ENCODE peak calls at places on chromosomes 6 and 20, in six cellular contexts. One of them, this sample, is unnamed.

GRCh38 chr20:5448449-5449118 is 131.8 kb upstream of the PROKR2 start:
- DNase-seq in HT1080: peak
- DNase-seq in Kasumi-1: peak
- DNase-seq in colonic mucosa: peak
- DNase-seq in bronchial epithelial cell: peak
- DNase-seq in fibroblast of the aortic adventitia: peak
- DNase-seq in this sample: peak

GRCh38 chr20:58854638-58855471 is 2.3 kb downstream of the GNAS start:
- DNase-seq in colonic mucosa: no peak
- DNase-seq in Kasumi-1: no peak
- DNase-seq in bronchial epithelial cell: no peak
- DNase-seq in HT1080: no peak
- DNase-seq in fibroblast of the aortic adventitia: no peak
- DNase-seq in this sample: no peak

GRCh38 chr6:127844529-127844928 is 56.3 kb downstream of the THEMIS start:
- DNase-seq in Kasumi-1: no peak
- DNase-seq in bronchial epithelial cell: no peak
- DNase-seq in HT1080: no peak
- DNase-seq in colonic mucosa: no peak
- DNase-seq in fibroblast of the aortic adventitia: no peak
- DNase-seq in this sample: no peak

GRCh38 chr6:132132911-132133639 is 181.9 kb upstream of the CCN2 start:
- DNase-seq in bronchial epithelial cell: peak
- DNase-seq in HT1080: peak
- DNase-seq in fibroblast of the aortic adventitia: peak
- DNase-seq in Kasumi-1: no peak
- DNase-seq in colonic mucosa: no peak
- DNase-seq in this sample: no peak

GRCh38 chr20:17938889-17939619 is 29.5 kb downstream of the SNX5 start:
- DNase-seq in Kasumi-1: peak
- DNase-seq in colonic mucosa: peak
- DNase-seq in HT1080: peak
- DNase-seq in fibroblast of the aortic adventitia: peak
- DNase-seq in bronchial epithelial cell: peak
- DNase-seq in this sample: peak

GRCh38 chr6:34771727-34772126 is 14.4 kb downstream of the SNRPC start:
- DNase-seq in HT1080: peak
- DNase-seq in colonic mucosa: no peak
- DNase-seq in bronchial epithelial cell: no peak
- DNase-seq in Kasumi-1: no peak
- DNase-seq in fibroblast of the aortic adventitia: peak
- DNase-seq in this sample: no peak

GRCh38 chr20:61640171-61640570 is 388.1 kb downstream of the CDH4 start:
- DNase-seq in Kasumi-1: no peak
- DNase-seq in colonic mucosa: no peak
- DNase-seq in bronchial epithelial cell: no peak
- DNase-seq in fibroblast of the aortic adventitia: no peak
- DNase-seq in HT1080: peak
- DNase-seq in this sample: no peak

GRCh38 chr20:24995741-24996448 is 3.3 kb upstream of the APMAP start:
- DNase-seq in fibroblast of the aortic adventitia: peak
- DNase-seq in HT1080: peak
- DNase-seq in colonic mucosa: peak
- DNase-seq in Kasumi-1: no peak
- DNase-seq in bronchial epithelial cell: no peak
- DNase-seq in this sample: no peak

GRCh38 chr20:32339116-32339515 is 19.0 kb upstream of the ASXL1 start:
- DNase-seq in bronchial epithelial cell: no peak
- DNase-seq in fibroblast of the aortic adventitia: peak
- DNase-seq in Kasumi-1: no peak
- DNase-seq in HT1080: no peak
- DNase-seq in colonic mucosa: no peak
- DNase-seq in this sample: no peak

GRCh38 chr6:38136547-38136946 is 317.0 kb downstream of the ZFAND3 start:
- DNase-seq in fibroblast of the aortic adventitia: no peak
- DNase-seq in Kasumi-1: no peak
- DNase-seq in colonic mucosa: no peak
- DNase-seq in HT1080: peak
- DNase-seq in bronchial epithelial cell: no peak
- DNase-seq in this sample: no peak

GRCh38 chr20:63701329-63702035 is 5.0 kb downstream of the TNFRSF6B start:
- DNase-seq in HT1080: no peak
- DNase-seq in fibroblast of the aortic adventitia: no peak
- DNase-seq in bronchial epithelial cell: no peak
- DNase-seq in Kasumi-1: no peak
- DNase-seq in colonic mucosa: no peak
- DNase-seq in this sample: no peak

GRCh38 chr20:35660122-35660937 is 4.4 kb downstream of the CPNE1 start:
- DNase-seq in fibroblast of the aortic adventitia: no peak
- DNase-seq in colonic mucosa: no peak
- DNase-seq in Kasumi-1: no peak
- DNase-seq in bronchial epithelial cell: no peak
- DNase-seq in HT1080: no peak
- DNase-seq in this sample: no peak

This sample was measured in iPS DF 19.7.